ENCODE peak calls at places on chromosomes 1 and 21, in six cellular contexts. T is cardiac fibroblast, J is sigmoid colon, S is astrocyte, L is fibroblast of lung, I is HFFc6. O is an unnamed sample.

GRCh38 chr1:202143011-202143767 is 1.3 kb downstream of the ARL8A start:
- DNase-seq in T (peak), J (peak), S (no peak), L (peak), I (no peak), O (no peak)

GRCh38 chr1:41045740-41046139 is 24.2 kb upstream of the SLFNL1 start:
- DNase-seq in T (peak), J (no peak), S (peak), L (peak), I (no peak), O (peak)

GRCh38 chr1:168279253-168279652 is 1.4 kb upstream of the TBX19 start:
- DNase-seq in T (no peak), J (no peak), S (no peak), L (no peak), I (no peak), O (no peak)

GRCh38 chr1:23751050-23751814 is 8.0 kb downstream of the ELOA start:
- DNase-seq in T (peak), J (no peak), S (peak), L (peak), I (peak), O (no peak)

GRCh38 chr1:159826436-159827101 is at the start of gene SLAMF8:
- DNase-seq in T (no peak), J (no peak), S (no peak), L (no peak), I (no peak), O (no peak)

GRCh38 chr1:94094466-94095111 is 26.4 kb downstream of the ABCA4 start:
- DNase-seq in T (peak), J (peak), S (peak), L (peak), I (no peak), O (no peak)

GRCh38 chr21:33971492-33972013 is 55.9 kb upstream of the ATP5PO start:
- DNase-seq in T (no peak), J (no peak), S (peak), L (peak), I (peak), O (no peak)

GRCh38 chr1:108096089-108096488 is 104.1 kb downstream of the SLC25A24 start:
- DNase-seq in T (no peak), J (no peak), S (no peak), L (no peak), I (no peak), O (no peak)

GRCh38 chr1:17340358-17340757 is 31.6 kb upstream of the PADI6 start:
- DNase-seq in T (no peak), J (peak), S (peak), L (peak), I (no peak), O (no peak)

GRCh38 chr1:12778061-12778460 is 4.5 kb downstream of the PRAMEF12 start:
- DNase-seq in T (no peak), J (no peak), S (no peak), L (no peak), I (no peak), O (no peak)

GRCh38 chr1:150093805-150094204 is 26.2 kb downstream of the VPS45 start:
- DNase-seq in T (no peak), J (no peak), S (no peak), L (no peak), I (no peak), O (no peak)

GRCh38 chr1:206469933-206470691 is at the start of gene IKBKE:
- DNase-seq in T (peak), J (peak), S (peak), L (peak), I (peak), O (peak)
- TF ChIP-seq CTCF in T (peak), J (peak), S (no peak), L (peak), I (peak), O (peak)

GRCh38 chr21:44618504-44618903 is 6.6 kb downstream of the KRTAP10-8 start:
- DNase-seq in T (peak), J (peak), S (peak), L (peak), I (no peak), O (no peak)
- TF ChIP-seq CTCF in T (peak), J (no peak), S (no peak), L (no peak), I (peak), O (peak)

DNA sequence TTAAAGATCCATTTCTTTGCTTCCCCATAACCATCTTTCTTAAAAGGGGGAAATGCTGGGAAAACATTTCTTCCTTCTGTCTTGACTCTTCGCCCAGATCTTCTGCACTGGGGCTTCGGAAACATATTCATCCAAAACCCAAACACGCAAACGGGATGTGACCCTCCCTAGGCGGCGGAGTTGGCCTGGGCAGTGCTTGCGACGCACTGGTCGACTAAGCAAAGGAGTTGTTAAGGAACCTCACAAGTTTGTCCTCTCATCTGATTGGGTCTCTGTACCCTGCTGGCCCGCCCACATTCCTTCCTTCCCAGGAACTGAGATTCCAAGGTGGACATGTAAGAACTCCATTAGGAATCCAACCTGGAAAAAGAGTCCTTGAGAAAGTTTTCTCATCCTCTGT is 2.5 kb downstream of the ADAMTS5 start:
- DNase-seq in T (peak), J (peak), S (no peak), L (no peak), I (peak), O (no peak)
- TF ChIP-seq CTCF in T (no peak), J (no peak), S (no peak), L (no peak), I (no peak), O (no peak)

DNA sequence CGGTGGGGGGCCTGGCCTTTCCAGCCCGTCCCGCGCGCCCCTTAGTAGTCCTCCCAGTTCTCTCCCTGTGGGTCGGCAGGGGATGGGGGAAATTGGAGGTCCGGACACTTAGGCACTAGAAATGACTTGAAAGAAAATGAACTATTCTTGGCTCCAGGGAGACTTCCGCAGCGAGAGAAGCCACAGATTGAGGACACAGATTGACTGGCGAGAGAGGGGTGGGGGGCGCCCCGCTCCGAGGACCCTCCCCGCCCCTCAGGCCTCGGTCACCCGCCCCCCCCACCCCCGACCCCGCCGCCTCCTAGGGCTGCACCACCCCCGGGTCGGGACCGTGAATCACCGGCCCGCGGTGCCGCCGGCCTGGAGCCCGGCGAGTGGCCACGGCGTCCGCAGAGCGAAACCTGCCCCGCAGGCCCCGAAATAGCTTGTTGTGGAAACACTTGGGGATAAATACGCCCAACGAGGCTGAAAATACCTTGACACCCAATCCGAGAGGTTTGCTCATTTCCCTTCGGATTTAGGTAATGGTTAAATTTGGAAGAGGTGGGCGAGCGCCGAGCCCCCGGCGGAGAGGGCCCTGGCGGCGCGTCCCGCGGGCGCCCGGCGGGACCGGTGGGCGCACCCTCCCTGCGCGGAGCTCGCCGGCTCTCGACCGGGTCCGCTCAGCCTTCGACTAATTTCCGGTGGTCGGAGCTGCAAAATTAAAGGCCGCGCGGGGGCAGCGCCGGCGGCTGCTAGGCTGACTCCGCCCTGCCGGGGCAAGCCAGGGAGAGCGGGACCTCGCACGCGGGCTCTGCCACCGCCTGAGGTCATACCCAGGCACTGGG is at the start of gene GFI1:
- DNase-seq in T (no peak), J (no peak), S (no peak), L (no peak), I (no peak), O (no peak)
- TF ChIP-seq CTCF in T (no peak), J (no peak), S (no peak), L (peak), I (no peak), O (no peak)

GRCh38 chr21:45836268-45836655 is 145.3 kb upstream of the COL6A1 start:
- DNase-seq in T (peak), J (no peak), S (peak), L (peak), I (no peak), O (no peak)

GRCh38 chr21:45839274-45839673 is 142.3 kb upstream of the COL6A1 start:
- DNase-seq in T (no peak), J (no peak), S (peak), L (peak), I (peak), O (no peak)

GRCh38 chr21:45838636-45839035 is 142.9 kb upstream of the COL6A1 start:
- DNase-seq in T (peak), J (no peak), S (peak), L (peak), I (no peak), O (no peak)

GRCh38 chr21:45836694-45837670 is 144.6 kb upstream of the COL6A1 start:
- DNase-seq in T (no peak), J (no peak), S (no peak), L (no peak), I (no peak), O (no peak)

DNA sequence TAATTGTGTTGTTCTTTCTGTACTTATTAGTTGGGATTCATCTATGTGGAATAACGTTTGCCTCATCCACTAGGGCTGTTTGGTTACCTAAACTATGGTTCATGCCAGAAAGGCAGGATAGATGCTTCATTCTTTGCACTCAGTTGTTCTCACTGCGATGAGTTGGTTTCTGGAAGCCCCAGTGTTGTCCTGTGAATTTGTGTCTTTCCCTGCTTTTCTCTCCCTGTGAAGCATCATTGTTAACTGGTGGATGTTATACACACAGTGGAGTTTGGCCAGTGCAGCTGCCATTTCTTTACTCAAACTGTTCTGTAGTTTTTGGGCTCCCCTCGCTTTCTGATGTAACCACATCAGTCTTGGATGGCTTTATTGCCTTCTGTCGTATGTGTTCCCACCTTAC is 143.6 kb upstream of the COL6A1 start:
- DNase-seq in T (no peak), J (no peak), S (no peak), L (no peak), I (no peak), O (no peak)
- TF ChIP-seq CTCF in T (no peak), J (no peak), S (no peak), L (no peak), I (no peak), O (no peak)

GRCh38 chr1:226063362-226064167 is 1.0 kb downstream of the H3-3A start:
- DNase-seq in T (peak), J (peak), S (peak), L (peak), I (peak), O (no peak)

GRCh38 chr1:226066415-226067077 is 4.0 kb downstream of the H3-3A start:
- DNase-seq in T (peak), J (no peak), S (peak), L (peak), I (peak), O (no peak)

GRCh38 chr1:226062558-226063361 is at the start of gene H3-3A:
- DNase-seq in T (peak), J (peak), S (peak), L (peak), I (peak), O (no peak)

GRCh38 chr1:226064816-226065248 is 2.3 kb downstream of the H3-3A start:
- DNase-seq in T (peak), J (no peak), S (peak), L (peak), I (peak), O (no peak)

DNA sequence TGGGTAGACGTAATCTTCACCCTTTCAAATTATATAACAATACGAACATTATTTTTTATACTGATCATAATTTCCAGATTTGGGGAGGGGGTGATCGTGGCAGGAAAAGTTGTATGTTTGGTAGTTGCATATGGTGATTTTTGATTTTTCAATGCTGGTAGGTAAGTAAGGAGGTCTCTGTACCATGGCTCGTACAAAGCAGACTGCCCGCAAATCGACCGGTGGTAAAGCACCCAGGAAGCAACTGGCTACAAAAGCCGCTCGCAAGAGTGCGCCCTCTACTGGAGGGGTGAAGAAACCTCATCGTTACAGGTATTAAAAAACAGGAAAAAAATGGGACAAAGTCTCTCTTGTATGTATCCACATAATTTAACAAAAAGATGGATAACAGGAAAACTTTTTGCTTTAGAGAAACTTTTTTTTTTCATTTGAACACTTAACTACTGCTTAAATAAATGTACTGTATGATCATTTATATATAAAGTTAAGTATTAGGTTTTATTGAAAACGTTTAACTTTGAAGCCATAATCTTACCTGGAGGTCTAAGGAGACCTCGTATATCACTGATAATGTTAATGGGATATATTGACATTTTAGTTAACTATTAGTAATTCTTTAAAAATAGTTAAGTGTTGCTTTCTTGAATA is 1.8 kb downstream of the H3-3A start:
- DNase-seq in T (peak), J (no peak), S (no peak), L (peak), I (peak), O (no peak)
- TF ChIP-seq CTCF in T (peak), J (peak), S (peak), L (peak), I (peak), O (peak)

GRCh38 chr1:192316692-192317091 is at the start of gene RGS21:
- DNase-seq in T (no peak), J (no peak), S (no peak), L (no peak), I (no peak), O (no peak)

DNA sequence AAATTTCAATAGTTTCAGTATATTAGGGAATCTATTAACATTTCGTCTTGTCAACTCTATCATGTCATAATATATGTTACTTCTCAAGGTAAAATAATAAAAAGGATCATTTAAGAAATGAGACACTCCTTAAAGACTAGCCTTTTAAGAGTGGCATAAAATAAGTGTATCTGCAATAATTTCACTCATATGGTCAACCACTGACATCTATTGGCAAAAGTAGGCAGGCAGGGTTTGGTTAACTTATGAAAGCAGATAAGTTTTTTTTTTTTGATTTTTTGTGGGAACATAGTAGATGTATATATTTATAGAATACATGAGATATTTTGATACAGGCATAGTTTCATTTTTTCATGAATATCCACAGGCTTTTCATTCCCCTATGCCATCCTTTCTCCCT is 5.5 kb upstream of the RGS21 start:
- DNase-seq in T (peak), J (no peak), S (peak), L (peak), I (peak), O (peak)
- TF ChIP-seq CTCF in T (peak), J (no peak), S (peak), L (peak), I (peak), O (peak)

DNA sequence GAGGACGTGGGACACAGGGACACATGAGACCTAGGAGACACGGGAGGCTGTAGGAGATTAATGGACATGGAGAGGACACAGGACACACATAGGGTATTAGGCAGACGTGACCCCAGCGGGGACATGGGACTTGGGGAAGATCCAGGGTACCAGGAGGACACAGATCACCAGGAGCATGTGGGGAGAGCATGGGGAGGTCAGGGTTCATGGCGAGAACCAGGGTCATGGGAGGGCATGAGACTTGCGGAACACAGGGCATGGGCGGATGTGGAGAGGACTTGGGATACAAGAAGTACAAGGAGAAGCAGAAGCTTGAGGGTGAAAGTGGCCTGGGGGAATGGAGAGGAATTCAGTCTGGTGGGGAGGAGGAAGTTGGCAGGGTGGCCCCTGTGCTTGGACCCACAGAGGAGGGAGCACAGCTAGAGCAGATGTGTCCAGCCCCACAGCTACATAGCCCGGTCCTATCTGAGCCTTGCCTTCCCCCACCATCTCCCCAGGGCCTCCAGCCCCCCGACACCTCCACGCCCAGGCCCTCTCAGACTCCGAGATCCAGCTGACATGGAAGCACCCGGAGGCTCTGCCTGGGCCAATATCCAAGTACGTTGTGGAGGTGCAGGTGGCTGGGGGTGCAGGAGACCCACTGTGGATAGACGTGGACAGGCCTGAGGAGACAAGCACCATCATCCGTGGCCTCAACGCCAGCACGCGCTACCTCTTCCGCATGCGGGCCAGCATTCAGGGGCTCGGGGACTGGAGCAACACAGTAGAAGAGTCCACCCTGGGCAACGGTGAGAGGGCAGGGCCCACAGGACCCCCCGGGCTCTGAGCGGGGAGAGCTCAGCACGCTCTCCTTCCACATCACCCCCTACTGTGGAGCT is 12.1 kb downstream of the TIE1 start:
- DNase-seq in T (no peak), J (no peak), S (no peak), L (no peak), I (no peak), O (no peak)
- TF ChIP-seq CTCF in T (no peak), J (no peak), S (no peak), L (no peak), I (no peak), O (no peak)

GRCh38 chr1:70896224-70896623 is 151.4 kb downstream of the PTGER3 start:
- DNase-seq in T (no peak), J (no peak), S (no peak), L (no peak), I (no peak), O (no peak)
- TF ChIP-seq CTCF in T (no peak), J (no peak), S (no peak), L (no peak), I (peak), O (peak)

GRCh38 chr1:205772607-205773032 is 2.7 kb downstream of the RAB29 start:
- DNase-seq in T (no peak), J (no peak), S (no peak), L (no peak), I (no peak), O (no peak)

GRCh38 chr1:205775717-205776056 is 405 bp upstream of the RAB29 start:
- DNase-seq in T (peak), J (no peak), S (peak), L (peak), I (peak), O (peak)

GRCh38 chr1:205775015-205775716 is at the start of gene RAB29:
- DNase-seq in T (peak), J (peak), S (peak), L (peak), I (peak), O (peak)

GRCh38 chr1:205777994-205778393 is 2.7 kb upstream of the RAB29 start:
- DNase-seq in T (no peak), J (no peak), S (no peak), L (no peak), I (no peak), O (no peak)

DNA sequence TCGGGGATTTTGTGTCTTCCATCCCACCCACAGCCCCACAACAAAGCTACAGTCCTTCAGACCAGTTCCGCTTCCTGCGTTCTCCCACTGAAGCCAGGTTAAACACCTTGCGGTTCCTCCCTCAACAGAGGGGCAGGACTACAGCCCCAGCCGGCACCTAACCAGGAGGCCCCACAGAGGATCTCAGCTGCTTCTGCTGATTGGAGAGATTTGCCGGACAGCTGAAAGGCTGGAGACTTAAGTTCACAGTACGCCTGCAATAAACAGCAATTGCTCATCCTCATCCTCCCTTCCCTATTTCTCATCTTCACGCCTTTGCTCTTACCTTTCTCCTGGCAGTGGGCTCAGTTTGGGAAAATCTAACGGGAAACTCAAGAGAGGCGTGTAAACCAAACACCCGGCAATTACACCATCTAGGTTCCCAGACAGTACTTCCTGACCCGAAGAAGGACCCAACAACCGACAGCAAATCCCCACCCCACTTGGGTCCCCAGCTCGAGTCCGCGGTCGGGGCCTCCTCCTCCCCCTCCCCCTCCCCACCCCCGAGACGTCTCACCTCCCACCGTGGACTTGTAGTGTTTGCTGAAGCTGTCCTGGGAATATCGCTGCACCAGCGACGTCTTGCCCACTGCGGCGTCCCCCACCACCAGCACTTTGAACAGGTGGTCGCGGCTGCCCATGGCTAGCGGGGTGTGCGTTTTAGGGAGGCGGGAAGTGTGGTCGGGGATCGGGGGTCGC is 836 bp downstream of the RAB29 start:
- DNase-seq in T (peak), J (no peak), S (no peak), L (peak), I (no peak), O (no peak)
- TF ChIP-seq CTCF in T (no peak), J (no peak), S (no peak), L (no peak), I (no peak), O (no peak)

O was measured in AG09309.